ENCODE peak calls at places on chromosomes 6 and 20, in five cellular contexts. One of them, this sample, is unnamed.

GRCh38 chr6:151101116-151101810 is 138.5 kb upstream of the AKAP12 start:
- DNase-seq in RPMI7951: no peak
- DNase-seq in AG09309: no peak
- DNase-seq in cardiac fibroblast: peak; percentile 15
- DNase-seq in Right ventricle myocardium inferior: no peak
- DNase-seq in this sample: no peak

GRCh38 chr6:170459451-170459850 is 93.7 kb downstream of the PSMB1 start:
- DNase-seq in AG09309: no peak
- DNase-seq in RPMI7951: peak; percentile 82
- DNase-seq in cardiac fibroblast: peak; percentile 65
- DNase-seq in Right ventricle myocardium inferior: no peak
- DNase-seq in this sample: no peak

GRCh38 chr6:167678102-167679101 is 148.3 kb upstream of the AFDN start:
- DNase-seq in RPMI7951: no peak
- DNase-seq in cardiac fibroblast: no peak
- DNase-seq in AG09309: no peak
- DNase-seq in Right ventricle myocardium inferior: no peak
- DNase-seq in this sample: no peak

GRCh38 chr6:27757307-27757706 is 154.9 kb downstream of the OR2B2 start:
- DNase-seq in Right ventricle myocardium inferior: no peak
- DNase-seq in AG09309: no peak
- DNase-seq in cardiac fibroblast: no peak
- DNase-seq in RPMI7951: peak; percentile 43
- DNase-seq in this sample: peak; percentile 81

GRCh38 chr6:1481326-1481725 is 92.0 kb downstream of the FOXF2 start:
- DNase-seq in cardiac fibroblast: peak; percentile 82
- DNase-seq in RPMI7951: peak; percentile 97
- DNase-seq in AG09309: peak; percentile 82
- DNase-seq in Right ventricle myocardium inferior: no peak
- DNase-seq in this sample: no peak

GRCh38 chr20:62958388-62959100 is 6.0 kb downstream of the SLC17A9 start:
- DNase-seq in Right ventricle myocardium inferior: peak; percentile 22
- DNase-seq in RPMI7951: no peak
- DNase-seq in cardiac fibroblast: no peak
- DNase-seq in AG09309: no peak
- DNase-seq in this sample: peak; percentile 56

GRCh38 chr6:32668226-32668747 is 1.8 kb upstream of the HLA-DQB1 start:
- DNase-seq in cardiac fibroblast: no peak
- DNase-seq in RPMI7951: no peak
- DNase-seq in Right ventricle myocardium inferior: no peak
- DNase-seq in AG09309: no peak
- DNase-seq in this sample: peak; percentile 75

GRCh38 chr6:51618563-51618962 is 468.9 kb downstream of the PKHD1 start:
- DNase-seq in Right ventricle myocardium inferior: no peak
- DNase-seq in cardiac fibroblast: no peak
- DNase-seq in RPMI7951: no peak
- DNase-seq in AG09309: no peak
- DNase-seq in this sample: no peak